ENCODE peak calls at places on chromosome 15, in eight cellular contexts. One of them, this sample, is unnamed.
A peak's percentile ranks its signal among the peaks of the same experiment; 100 is the strongest.

GRCh38 chr15:65841121-65841930 is 28.0 kb upstream of the RAB11A start:
- DNase-seq in ovary: no peak
- DNase-seq in astrocyte of the spinal cord: no peak
- DNase-seq in WERI-Rb-1: no peak
- DNase-seq in AG04449: no peak
- DNase-seq in T-helper 17 cell: no peak
- DNase-seq in A549: no peak
- DNase-seq in fibroblast of villous mesenchyme: no peak
- DNase-seq in this sample: peak; percentile 48

GRCh38 chr15:79849789-79850188 is 47.0 kb downstream of the MTHFS start:
- DNase-seq in A549: peak; percentile 63
- DNase-seq in ovary: no peak
- DNase-seq in astrocyte of the spinal cord: peak; percentile 50
- DNase-seq in fibroblast of villous mesenchyme: peak; percentile 42
- DNase-seq in WERI-Rb-1: peak; percentile 47
- DNase-seq in AG04449: no peak
- DNase-seq in T-helper 17 cell: no peak
- DNase-seq in this sample: peak; percentile 19

GRCh38 chr15:79113831-79114230 is 23.3 kb upstream of the RASGRF1 start:
- DNase-seq in fibroblast of villous mesenchyme: no peak
- DNase-seq in T-helper 17 cell: no peak
- DNase-seq in A549: no peak
- DNase-seq in AG04449: no peak
- DNase-seq in WERI-Rb-1: no peak
- DNase-seq in ovary: no peak
- DNase-seq in astrocyte of the spinal cord: no peak
- DNase-seq in this sample: no peak

GRCh38 chr15:44545934-44546802 is 9.2 kb downstream of the EIF3J start:
- DNase-seq in fibroblast of villous mesenchyme: peak; percentile 39
- DNase-seq in T-helper 17 cell: no peak
- DNase-seq in astrocyte of the spinal cord: peak; percentile 32
- DNase-seq in ovary: no peak
- DNase-seq in WERI-Rb-1: no peak
- DNase-seq in A549: no peak
- DNase-seq in AG04449: no peak
- DNase-seq in this sample: peak; percentile 67

GRCh38 chr15:49843725-49844124 is 222.9 kb downstream of the DTWD1 start:
- DNase-seq in astrocyte of the spinal cord: peak; percentile 46
- DNase-seq in fibroblast of villous mesenchyme: no peak
- DNase-seq in ovary: no peak
- DNase-seq in A549: peak; percentile 24
- DNase-seq in AG04449: no peak
- DNase-seq in WERI-Rb-1: no peak
- DNase-seq in T-helper 17 cell: no peak
- DNase-seq in this sample: peak; percentile 55

GRCh38 chr15:34085746-34086145 is 15.9 kb downstream of the EMC7 start:
- DNase-seq in AG04449: no peak
- DNase-seq in T-helper 17 cell: no peak
- DNase-seq in WERI-Rb-1: no peak
- DNase-seq in ovary: no peak
- DNase-seq in A549: no peak
- DNase-seq in fibroblast of villous mesenchyme: no peak
- DNase-seq in astrocyte of the spinal cord: peak; percentile 33
- DNase-seq in this sample: peak; percentile 48

GRCh38 chr15:26866298-26867198 is at the start of gene GABRA5:
- DNase-seq in fibroblast of villous mesenchyme: no peak
- DNase-seq in A549: peak; percentile 86
- DNase-seq in AG04449: no peak
- DNase-seq in WERI-Rb-1: peak; percentile 76
- DNase-seq in ovary: no peak
- DNase-seq in T-helper 17 cell: no peak
- DNase-seq in astrocyte of the spinal cord: peak; percentile 28
- DNase-seq in this sample: peak; percentile 5

GRCh38 chr15:83470895-83471294 is 23.8 kb downstream of the SH3GL3 start:
- DNase-seq in AG04449: no peak
- DNase-seq in T-helper 17 cell: no peak
- DNase-seq in WERI-Rb-1: no peak
- DNase-seq in ovary: no peak
- DNase-seq in astrocyte of the spinal cord: no peak
- DNase-seq in A549: no peak
- DNase-seq in fibroblast of villous mesenchyme: no peak
- DNase-seq in this sample: no peak

GRCh38 chr15:60713096-60714084 is 234.4 kb upstream of the ICE2 start:
- DNase-seq in fibroblast of villous mesenchyme: peak; percentile 28
- DNase-seq in WERI-Rb-1: no peak
- DNase-seq in astrocyte of the spinal cord: peak; percentile 36
- DNase-seq in A549: no peak
- DNase-seq in AG04449: peak; percentile 21
- DNase-seq in T-helper 17 cell: no peak
- DNase-seq in ovary: no peak
- DNase-seq in this sample: no peak

GRCh38 chr15:90690585-90690984 is 26.6 kb upstream of the BLM start:
- DNase-seq in A549: no peak
- DNase-seq in fibroblast of villous mesenchyme: no peak
- DNase-seq in AG04449: no peak
- DNase-seq in T-helper 17 cell: no peak
- DNase-seq in ovary: no peak
- DNase-seq in astrocyte of the spinal cord: no peak
- DNase-seq in WERI-Rb-1: no peak
- DNase-seq in this sample: no peak

GRCh38 chr15:58307313-58307961 is 124.4 kb upstream of the LIPC start:
- DNase-seq in T-helper 17 cell: no peak
- DNase-seq in A549: no peak
- DNase-seq in AG04449: no peak
- DNase-seq in astrocyte of the spinal cord: peak; percentile 61
- DNase-seq in ovary: no peak
- DNase-seq in WERI-Rb-1: peak; percentile 28
- DNase-seq in fibroblast of villous mesenchyme: peak; percentile 75
- DNase-seq in this sample: peak; percentile 55

GRCh38 chr15:98063311-98063710 is 102.8 kb downstream of the ARRDC4 start:
- DNase-seq in WERI-Rb-1: no peak
- DNase-seq in astrocyte of the spinal cord: no peak
- DNase-seq in A549: no peak
- DNase-seq in AG04449: no peak
- DNase-seq in fibroblast of villous mesenchyme: no peak
- DNase-seq in ovary: no peak
- DNase-seq in T-helper 17 cell: no peak
- DNase-seq in this sample: no peak

GRCh38 chr15:60044636-60045273 is 40.6 kb downstream of the FOXB1 start:
- DNase-seq in fibroblast of villous mesenchyme: no peak
- DNase-seq in ovary: no peak
- DNase-seq in WERI-Rb-1: no peak
- DNase-seq in T-helper 17 cell: no peak
- DNase-seq in AG04449: no peak
- DNase-seq in astrocyte of the spinal cord: no peak
- DNase-seq in A549: no peak
- DNase-seq in this sample: peak; percentile 26

GRCh38 chr15:79219393-79220056 is 63.0 kb upstream of the ANKRD34C start:
- DNase-seq in T-helper 17 cell: no peak
- DNase-seq in astrocyte of the spinal cord: no peak
- DNase-seq in fibroblast of villous mesenchyme: no peak
- DNase-seq in A549: no peak
- DNase-seq in ovary: no peak
- DNase-seq in WERI-Rb-1: no peak
- DNase-seq in AG04449: no peak
- DNase-seq in this sample: no peak

GRCh38 chr15:86892774-86893449 is 813.2 kb downstream of the AGBL1 start:
- DNase-seq in T-helper 17 cell: no peak
- DNase-seq in AG04449: peak; percentile 7
- DNase-seq in A549: no peak
- DNase-seq in WERI-Rb-1: no peak
- DNase-seq in ovary: no peak
- DNase-seq in astrocyte of the spinal cord: peak; percentile 80
- DNase-seq in fibroblast of villous mesenchyme: no peak
- DNase-seq in this sample: peak; percentile 82

GRCh38 chr15:75044258-75044878 is 21.0 kb downstream of the PPCDC start:
- DNase-seq in fibroblast of villous mesenchyme: no peak
- DNase-seq in A549: no peak
- DNase-seq in astrocyte of the spinal cord: no peak
- DNase-seq in AG04449: no peak
- DNase-seq in ovary: no peak
- DNase-seq in WERI-Rb-1: no peak
- DNase-seq in T-helper 17 cell: no peak
- DNase-seq in this sample: no peak

GRCh38 chr15:69760263-69760855 is 307.7 kb downstream of the RPLP1 start:
- DNase-seq in AG04449: no peak
- DNase-seq in ovary: no peak
- DNase-seq in fibroblast of villous mesenchyme: peak; percentile 95
- DNase-seq in T-helper 17 cell: no peak
- DNase-seq in WERI-Rb-1: no peak
- DNase-seq in astrocyte of the spinal cord: peak; percentile 32
- DNase-seq in A549: no peak
- DNase-seq in this sample: no peak

GRCh38 chr15:68578960-68579935 is at the start of gene CORO2B:
- DNase-seq in WERI-Rb-1: peak; percentile 55
- DNase-seq in fibroblast of villous mesenchyme: no peak
- DNase-seq in A549: peak; percentile 31
- DNase-seq in AG04449: no peak
- DNase-seq in astrocyte of the spinal cord: peak; percentile 63
- DNase-seq in ovary: peak; percentile 67
- DNase-seq in T-helper 17 cell: no peak
- DNase-seq in this sample: peak; percentile 66

GRCh38 chr15:35545316-35545824 is 595 bp downstream of the DPH6 start:
- DNase-seq in A549: peak; percentile 55
- DNase-seq in fibroblast of villous mesenchyme: peak; percentile 74
- DNase-seq in AG04449: no peak
- DNase-seq in T-helper 17 cell: no peak
- DNase-seq in astrocyte of the spinal cord: peak; percentile 69
- DNase-seq in WERI-Rb-1: peak; percentile 66
- DNase-seq in ovary: peak; percentile 48
- DNase-seq in this sample: peak; percentile 68

GRCh38 chr15:40150163-40150925 is 10.5 kb upstream of the BUB1B start:
- DNase-seq in fibroblast of villous mesenchyme: peak; percentile 42
- DNase-seq in AG04449: no peak
- DNase-seq in A549: peak; percentile 25
- DNase-seq in WERI-Rb-1: no peak
- DNase-seq in T-helper 17 cell: no peak
- DNase-seq in astrocyte of the spinal cord: peak; percentile 63
- DNase-seq in ovary: peak; percentile 29
- DNase-seq in this sample: peak; percentile 92

GRCh38 chr15:43912991-43913927 is 86.5 kb downstream of the WDR76 start:
- DNase-seq in ovary: peak; percentile 38
- DNase-seq in AG04449: peak; percentile 92
- DNase-seq in astrocyte of the spinal cord: peak; percentile 98
- DNase-seq in T-helper 17 cell: no peak
- DNase-seq in fibroblast of villous mesenchyme: peak; percentile 94
- DNase-seq in A549: peak; percentile 65
- DNase-seq in WERI-Rb-1: no peak
- DNase-seq in this sample: peak; percentile 99

GRCh38 chr15:63347074-63347859 is 34.4 kb downstream of the CA12 start:
- DNase-seq in ovary: no peak
- DNase-seq in AG04449: no peak
- DNase-seq in A549: no peak
- DNase-seq in WERI-Rb-1: no peak
- DNase-seq in T-helper 17 cell: no peak
- DNase-seq in fibroblast of villous mesenchyme: peak; percentile 63
- DNase-seq in astrocyte of the spinal cord: no peak
- DNase-seq in this sample: peak; percentile 82

GRCh38 chr15:41917767-41918430 is 24.0 kb upstream of the SPTBN5 start:
- DNase-seq in AG04449: no peak
- DNase-seq in A549: peak; percentile 31
- DNase-seq in fibroblast of villous mesenchyme: peak; percentile 80
- DNase-seq in T-helper 17 cell: no peak
- DNase-seq in WERI-Rb-1: no peak
- DNase-seq in ovary: no peak
- DNase-seq in astrocyte of the spinal cord: peak; percentile 65
- DNase-seq in this sample: peak; percentile 86

GRCh38 chr15:64667736-64668161 is 107.6 kb downstream of the RBPMS2 start:
- DNase-seq in A549: no peak
- DNase-seq in T-helper 17 cell: no peak
- DNase-seq in astrocyte of the spinal cord: peak; percentile 81
- DNase-seq in AG04449: peak; percentile 14
- DNase-seq in fibroblast of villous mesenchyme: no peak
- DNase-seq in WERI-Rb-1: no peak
- DNase-seq in ovary: no peak
- DNase-seq in this sample: peak; percentile 81

GRCh38 chr15:85289677-85290365 is 90.6 kb upstream of the AKAP13 start:
- DNase-seq in fibroblast of villous mesenchyme: peak; percentile 34
- DNase-seq in astrocyte of the spinal cord: peak; percentile 39
- DNase-seq in A549: peak; percentile 71
- DNase-seq in WERI-Rb-1: peak; percentile 31
- DNase-seq in AG04449: no peak
- DNase-seq in ovary: no peak
- DNase-seq in T-helper 17 cell: no peak
- DNase-seq in this sample: peak; percentile 79

GRCh38 chr15:33994005-33994615 is 25.8 kb downstream of the CHRM5 start:
- DNase-seq in ovary: no peak
- DNase-seq in astrocyte of the spinal cord: peak; percentile 44
- DNase-seq in T-helper 17 cell: no peak
- DNase-seq in AG04449: no peak
- DNase-seq in fibroblast of villous mesenchyme: peak; percentile 43
- DNase-seq in A549: peak; percentile 68
- DNase-seq in WERI-Rb-1: peak; percentile 64
- DNase-seq in this sample: peak; percentile 28

GRCh38 chr15:88802250-88802990 is 816 bp upstream of the ACAN start:
- DNase-seq in WERI-Rb-1: no peak
- DNase-seq in T-helper 17 cell: no peak
- DNase-seq in ovary: no peak
- DNase-seq in astrocyte of the spinal cord: no peak
- DNase-seq in A549: no peak
- DNase-seq in fibroblast of villous mesenchyme: no peak
- DNase-seq in AG04449: no peak
- DNase-seq in this sample: no peak

GRCh38 chr15:96213896-96214295 is 116.6 kb upstream of the NR2F2 start:
- DNase-seq in A549: no peak
- DNase-seq in T-helper 17 cell: no peak
- DNase-seq in WERI-Rb-1: no peak
- DNase-seq in astrocyte of the spinal cord: no peak
- DNase-seq in AG04449: no peak
- DNase-seq in fibroblast of villous mesenchyme: no peak
- DNase-seq in ovary: no peak
- DNase-seq in this sample: no peak

This sample was measured in M059J.